ENCODE peak calls at places on chromosomes 1 and 21, in ten cellular contexts. C, O, R, F, U, S, Z, H, M and P are unnamed samples.

GRCh38 chr21:38771536-38771935 is 34.2 kb upstream of the ETS2 start:
- DNase-seq in S (no peak), H (no peak), M (no peak), F (no peak), Z (no peak), U (no peak), C (no peak), O (no peak), R (peak), P (no peak)

GRCh38 chr1:94142583-94142982 is 21.6 kb upstream of the ABCA4 start:
- DNase-seq in F (no peak), S (no peak), H (no peak), M (no peak), R (no peak), Z (no peak), C (no peak), O (no peak), U (no peak), P (no peak)

GRCh38 chr1:200040516-200041138 is 13.1 kb downstream of the NR5A2 start:
- DNase-seq in U (no peak), R (no peak), S (no peak), O (no peak), M (no peak), H (no peak), Z (peak), F (no peak), C (peak), P (peak)

GRCh38 chr21:36783612-36784383 is 84.9 kb downstream of the SIM2 start:
- DNase-seq in C (no peak), Z (no peak), F (no peak), O (no peak), H (peak), S (peak), M (no peak), U (no peak), R (peak), P (no peak)

GRCh38 chr1:66575739-66576138 is 41.8 kb downstream of the SGIP1 start:
- DNase-seq in Z (peak), O (no peak), R (peak), F (no peak), H (no peak), U (no peak), S (no peak), C (peak), M (peak), P (no peak)

GRCh38 chr21:41631564-41632461 is 123.9 kb upstream of the TMPRSS2 start:
- DNase-seq in S (no peak), Z (peak), R (no peak), O (no peak), F (no peak), U (no peak), C (no peak), H (no peak), M (no peak), P (no peak)

GRCh38 chr1:218459878-218460277 is 114.7 kb downstream of the TGFB2 start:
- DNase-seq in Z (peak), C (no peak), M (peak), H (peak), O (no peak), S (no peak), U (no peak), R (peak), F (no peak), P (no peak)

GRCh38 chr1:210332719-210333398 is 4.2 kb downstream of the HHAT start:
- DNase-seq in H (no peak), C (no peak), Z (no peak), U (no peak), R (no peak), F (no peak), S (no peak), M (no peak), O (no peak), P (no peak)

GRCh38 chr1:224859651-224860050 is 69.8 kb upstream of the DNAH14 start:
- DNase-seq in H (no peak), O (no peak), S (no peak), U (no peak), C (no peak), F (no peak), M (no peak), Z (no peak), R (no peak), P (no peak)

GRCh38 chr1:176479920-176480319 is 16.9 kb downstream of the PAPPA2 start:
- DNase-seq in S (no peak), Z (no peak), M (no peak), R (no peak), C (no peak), U (no peak), F (no peak), O (no peak), H (no peak), P (peak)

GRCh38 chr1:65717815-65718454 is 74.8 kb upstream of the PDE4B start:
- DNase-seq in S (no peak), C (no peak), R (peak), O (no peak), Z (peak), H (peak), M (peak), F (no peak), U (no peak), P (no peak)

GRCh38 chr1:8351693-8352470 is 34.0 kb downstream of the SLC45A1 start:
- DNase-seq in Z (no peak), S (no peak), O (no peak), U (no peak), M (no peak), C (peak), R (no peak), F (no peak), H (no peak), P (peak)

GRCh38 chr1:221099747-221100146 is 220.5 kb downstream of the HLX start:
- DNase-seq in Z (no peak), C (no peak), R (no peak), O (no peak), M (no peak), S (no peak), H (no peak), U (no peak), F (no peak), P (no peak)

GRCh38 chr1:33237579-33237978 is 18.7 kb upstream of the ZNF362 start:
- DNase-seq in C (no peak), O (no peak), S (no peak), R (no peak), F (no peak), Z (no peak), H (no peak), M (no peak), U (no peak), P (no peak)

GRCh38 chr1:176444286-176444685 is 18.7 kb upstream of the PAPPA2 start:
- DNase-seq in M (no peak), F (no peak), R (no peak), S (no peak), H (no peak), U (no peak), Z (no peak), O (no peak), C (no peak), P (no peak)

GRCh38 chr1:106924360-106924759 is 132.1 kb upstream of the PRMT6 start:
- DNase-seq in U (no peak), F (no peak), R (peak), H (peak), S (peak), Z (peak), C (no peak), O (no peak), M (no peak), P (peak)

GRCh38 chr1:153899509-153899908 is 23.3 kb downstream of the GATAD2B start:
- DNase-seq in R (no peak), S (no peak), M (no peak), H (no peak), O (no peak), C (no peak), F (no peak), U (no peak), Z (no peak), P (no peak)
- TF ChIP-seq CTCF in R (no peak), S (no peak), M (no peak), H (no peak), O (no peak), C (no peak), F (no peak), U (no peak), Z (no peak), P (no peak)

GRCh38 chr1:198153804-198154203 is 3.0 kb upstream of the NEK7 start:
- DNase-seq in C (no peak), R (no peak), U (no peak), O (no peak), S (no peak), H (peak), Z (no peak), F (no peak), M (no peak), P (no peak)
- TF ChIP-seq CTCF in C (no peak), R (no peak), U (no peak), O (peak), S (no peak), H (no peak), Z (no peak), F (no peak), M (no peak), P (no peak)

GRCh38 chr1:202329891-202330290 is 11.8 kb downstream of the UBE2T start:
- DNase-seq in R (no peak), M (no peak), U (no peak), Z (no peak), C (no peak), O (no peak), H (no peak), F (no peak), S (no peak), P (no peak)
- TF ChIP-seq CTCF in R (no peak), M (no peak), U (no peak), Z (no peak), C (no peak), O (peak), H (no peak), F (no peak), S (no peak), P (no peak)

GRCh38 chr1:98949606-98950005 is 55.1 kb downstream of the PLPPR5 start:
- DNase-seq in S (no peak), Z (no peak), U (no peak), R (no peak), H (no peak), C (no peak), O (no peak), M (no peak), F (no peak), P (no peak)

GRCh38 chr1:98949166-98949565 is 55.5 kb downstream of the PLPPR5 start:
- DNase-seq in O (no peak), Z (no peak), C (no peak), S (no peak), H (no peak), M (no peak), R (no peak), F (no peak), U (no peak), P (no peak)

GRCh38 chr1:98947071-98947470 is 57.6 kb downstream of the PLPPR5 start:
- DNase-seq in O (no peak), U (no peak), C (no peak), M (no peak), R (no peak), H (peak), S (no peak), F (no peak), Z (no peak), P (no peak)
- TF ChIP-seq CTCF in O (no peak), U (no peak), C (no peak), M (no peak), R (no peak), H (no peak), S (no peak), F (no peak), Z (no peak), P (no peak)

GRCh38 chr1:23559136-23559984 is at the start of gene ID3:
- DNase-seq in F (peak), C (peak), S (peak), U (peak), H (peak), R (peak), M (peak), Z (peak), O (peak), P (peak)
- TF ChIP-seq CTCF in F (no peak), C (peak), S (no peak), U (no peak), H (no peak), R (no peak), M (no peak), Z (no peak), O (no peak), P (no peak)

DNA sequence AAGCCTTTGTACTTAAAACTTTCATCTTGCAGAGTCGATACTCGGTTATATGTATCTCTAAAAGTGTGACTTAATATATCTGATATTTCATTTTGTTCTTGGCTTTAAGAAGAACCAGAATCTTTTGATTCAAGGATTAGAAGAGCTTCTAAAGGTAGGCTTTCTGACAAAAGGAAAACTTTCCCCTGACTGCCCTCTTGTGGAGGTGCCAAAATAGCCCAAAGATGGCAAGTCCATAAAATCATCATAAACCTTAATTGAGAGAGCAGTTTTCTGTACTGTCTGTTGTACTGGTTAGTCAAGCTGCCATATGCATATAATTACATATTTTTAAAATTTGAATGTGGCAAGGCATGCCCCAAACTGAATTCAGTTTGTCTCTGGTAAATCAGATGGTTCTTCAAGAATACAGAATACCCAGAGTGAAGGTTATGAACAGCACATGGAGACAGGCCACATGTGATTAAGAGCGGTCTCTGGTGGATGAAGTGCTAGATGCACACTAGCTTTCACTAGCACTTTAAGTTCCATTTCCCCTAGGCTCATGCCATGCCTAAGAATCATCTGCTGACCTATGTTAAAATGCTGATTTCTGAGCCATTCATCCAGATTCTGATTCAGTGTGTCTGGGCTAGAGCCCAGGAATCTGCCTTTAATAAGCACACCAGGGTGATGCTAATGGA is 27.7 kb upstream of the ELAVL4 start:
- DNase-seq in F (no peak), U (no peak), S (no peak), R (no peak), M (no peak), Z (no peak), O (no peak), C (no peak), H (no peak), P (no peak)
- TF ChIP-seq CTCF in F (no peak), U (no peak), S (peak), R (no peak), M (no peak), Z (no peak), O (peak), C (no peak), H (peak), P (no peak)

DNA sequence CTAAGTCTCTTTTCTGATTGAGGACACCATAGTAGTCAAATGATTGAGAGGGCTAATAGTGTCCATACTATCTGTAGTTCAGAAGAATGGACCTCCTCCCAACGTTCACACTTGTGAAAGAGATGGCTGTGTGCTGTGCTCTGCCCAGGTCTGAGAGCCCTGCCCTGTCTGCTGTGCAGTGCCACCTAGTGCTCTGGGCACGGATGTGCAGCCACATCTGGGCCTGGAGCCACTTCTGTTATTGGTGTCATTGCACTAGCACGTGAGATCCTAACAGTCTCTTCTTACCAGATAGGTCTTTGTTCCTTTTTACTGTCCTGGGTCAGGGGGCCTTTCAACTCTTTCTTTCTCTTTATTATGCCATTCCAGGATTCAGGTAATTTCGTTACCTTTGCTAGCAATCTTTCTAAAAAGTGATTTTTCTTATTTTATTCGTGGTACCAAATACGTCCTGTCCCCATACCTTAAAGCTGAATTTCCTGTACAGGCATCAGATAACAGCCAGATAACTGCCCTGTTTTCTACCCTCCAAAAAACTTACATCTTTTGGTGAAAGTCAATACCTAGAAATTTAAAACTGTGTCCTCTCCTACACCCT is 21.7 kb downstream of the INTS3 start:
- DNase-seq in F (peak), U (peak), H (peak), R (peak), C (peak), Z (peak), S (no peak), O (peak), M (peak), P (peak)
- TF ChIP-seq CTCF in F (peak), U (peak), H (peak), R (peak), C (peak), Z (peak), S (peak), O (peak), M (peak), P (peak)

GRCh38 chr1:207672525-207673130 is 27.7 kb downstream of the CR1L start:
- DNase-seq in U (no peak), M (no peak), Z (peak), S (peak), R (peak), O (no peak), F (no peak), H (peak), C (no peak), P (no peak)
- TF ChIP-seq CTCF in U (peak), M (peak), Z (peak), S (peak), R (peak), O (no peak), F (no peak), H (peak), C (no peak), P (peak)

GRCh38 chr1:62436039-62436465 is 797 bp upstream of the USP1 start:
- DNase-seq in Z (no peak), R (no peak), S (no peak), F (peak), M (no peak), H (no peak), U (no peak), O (peak), C (no peak), P (peak)

GRCh38 chr1:62435231-62436038 is 1.4 kb upstream of the USP1 start:
- DNase-seq in S (no peak), F (no peak), R (no peak), M (no peak), C (peak), O (peak), Z (no peak), H (peak), U (no peak), P (no peak)

GRCh38 chr1:62437273-62437945 is 560 bp downstream of the USP1 start:
- DNase-seq in S (no peak), Z (peak), U (no peak), C (peak), H (no peak), R (no peak), F (peak), M (no peak), O (no peak), P (no peak)

GRCh38 chr1:62438163-62438562 is 1.3 kb downstream of the USP1 start:
- DNase-seq in M (no peak), H (no peak), O (no peak), S (no peak), F (no peak), R (no peak), C (no peak), U (no peak), Z (peak), P (no peak)

DNA sequence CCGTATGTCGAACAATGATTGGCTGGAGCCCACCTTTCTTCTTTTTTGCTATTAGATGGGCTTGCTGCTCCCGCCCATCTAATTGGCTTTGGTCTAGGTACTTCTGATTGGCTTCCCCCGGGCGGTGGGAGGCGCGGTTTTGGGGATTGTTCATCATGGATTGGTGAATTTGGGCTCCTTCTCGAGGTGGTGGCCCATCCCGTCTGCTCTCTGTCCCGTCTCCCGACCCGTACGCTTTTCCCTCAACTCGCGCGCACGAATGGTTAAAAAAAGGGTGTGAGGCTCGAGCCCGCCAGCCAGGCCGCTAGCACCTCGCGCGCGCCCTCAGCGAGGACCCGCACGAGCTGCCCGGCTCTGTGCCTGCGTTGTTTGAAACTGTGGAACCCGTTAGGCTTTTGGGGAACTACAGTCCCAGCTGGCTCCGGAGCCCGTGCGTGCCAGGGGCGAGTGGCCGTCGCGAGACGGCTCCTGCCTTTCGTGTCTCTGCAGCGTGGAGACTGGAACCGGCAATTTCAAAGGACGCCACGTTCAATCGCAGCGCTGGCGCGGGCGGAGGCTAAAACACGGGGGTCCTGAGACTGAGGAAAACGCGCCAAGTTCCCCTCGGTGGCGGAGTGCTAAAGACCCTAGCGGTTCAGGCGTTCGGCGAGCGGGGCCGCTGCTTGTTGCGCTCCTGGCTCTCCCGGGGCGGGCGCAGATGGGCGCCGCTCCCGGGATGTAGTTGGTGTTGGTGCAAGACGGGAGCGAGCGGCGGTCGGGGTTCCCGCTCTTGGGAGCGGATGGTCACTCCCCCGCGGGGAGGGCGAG is at the start of gene USP1:
- DNase-seq in R (peak), M (peak), H (peak), O (peak), S (peak), Z (peak), F (peak), U (peak), C (peak), P (peak)
- TF ChIP-seq CTCF in R (no peak), M (no peak), H (no peak), O (no peak), S (no peak), Z (no peak), F (no peak), U (peak), C (peak), P (no peak)